ENCODE peak calls at places on chromosomes 6 and 20, in nine cellular contexts. A is CD4-positive, alpha-beta memory T cell; M is esophagus squamous epithelium; C is trophoblast cell; Y is CD4-positive, CD25-positive, alpha-beta regulatory T cell; K is DND-41; P is Peyer's patch; R is CD8-positive, alpha-beta T cell; L is fibroblast of lung. V is an unnamed sample.
A peak's percentile ranks its signal among the peaks of the same experiment; 100 is the strongest.

GRCh38 chr6:68239034-68239433 is 396.0 kb upstream of the ADGRB3 start:
- DNase-seq in C (no peak), A (no peak), P (no peak), K (no peak), Y (no peak), M (no peak), R (no peak), L (no peak), V (no peak)

GRCh38 chr6:40809627-40810026 is 222.5 kb upstream of the LRFN2 start:
- DNase-seq in K (no peak), C (no peak), M (no peak), A (no peak), L (peak; percentile 10), Y (no peak), P (no peak), R (no peak), V (no peak)

GRCh38 chr20:5557123-5557522 is 193.1 kb upstream of the SHLD1 start:
- DNase-seq in P (peak; percentile 78), K (peak; percentile 61), M (no peak), L (peak; percentile 17), A (peak; percentile 44), Y (peak; percentile 49), C (peak; percentile 50), R (peak; percentile 61), V (peak; percentile 56)

GRCh38 chr20:45867811-45868176 is 10.4 kb downstream of the ZSWIM3 start:
- DNase-seq in L (peak; percentile 88), K (no peak), C (no peak), R (no peak), Y (no peak), P (no peak), A (no peak), M (no peak), V (no peak)

GRCh38 chr20:9228774-9229450 is 160.0 kb downstream of the PLCB4 start:
- DNase-seq in A (no peak), C (no peak), Y (no peak), R (no peak), M (no peak), L (no peak), K (no peak), P (no peak), V (no peak)

GRCh38 chr6:153031335-153031955 is 28.9 kb upstream of the MTRF1L start:
- DNase-seq in A (no peak), C (no peak), P (no peak), L (peak; percentile 30), R (no peak), M (no peak), K (no peak), Y (no peak), V (no peak)

GRCh38 chr6:100353276-100354015 is 111.3 kb downstream of the SIM1 start:
- DNase-seq in R (no peak), C (no peak), A (no peak), L (peak; percentile 82), K (no peak), Y (no peak), P (no peak), M (no peak), V (no peak)

GRCh38 chr20:10505320-10506226 is 70.5 kb downstream of the SLX4IP start:
- DNase-seq in A (no peak), R (no peak), Y (no peak), L (no peak), C (no peak), M (no peak), K (no peak), P (no peak), V (peak; percentile 89)

GRCh38 chr6:44246663-44247337 is at the start of gene HSP90AB1:
- DNase-seq in A (peak; percentile 99), K (peak; percentile 95), M (peak; percentile 92), P (peak; percentile 99), Y (peak; percentile 98), C (peak; percentile 98), R (peak; percentile 94), L (peak; percentile 100), V (peak; percentile 99)

GRCh38 chr6:44245912-44246662 is 814 bp upstream of the HSP90AB1 start:
- DNase-seq in P (peak; percentile 95), R (peak; percentile 89), L (peak; percentile 86), M (no peak), K (peak; percentile 83), A (peak; percentile 84), Y (peak; percentile 82), C (peak; percentile 90), V (peak; percentile 77)

GRCh38 chr6:44243345-44243744 is 3.6 kb upstream of the HSP90AB1 start:
- DNase-seq in L (no peak), R (no peak), K (no peak), C (no peak), M (no peak), A (no peak), P (no peak), Y (no peak), V (no peak)

GRCh38 chr6:44247338-44248302 is 719 bp downstream of the HSP90AB1 start:
- DNase-seq in C (peak; percentile 48), P (peak; percentile 91), M (no peak), Y (peak; percentile 86), L (peak; percentile 56), R (peak; percentile 92), K (peak; percentile 77), A (peak; percentile 94), V (peak; percentile 67)

DNA sequence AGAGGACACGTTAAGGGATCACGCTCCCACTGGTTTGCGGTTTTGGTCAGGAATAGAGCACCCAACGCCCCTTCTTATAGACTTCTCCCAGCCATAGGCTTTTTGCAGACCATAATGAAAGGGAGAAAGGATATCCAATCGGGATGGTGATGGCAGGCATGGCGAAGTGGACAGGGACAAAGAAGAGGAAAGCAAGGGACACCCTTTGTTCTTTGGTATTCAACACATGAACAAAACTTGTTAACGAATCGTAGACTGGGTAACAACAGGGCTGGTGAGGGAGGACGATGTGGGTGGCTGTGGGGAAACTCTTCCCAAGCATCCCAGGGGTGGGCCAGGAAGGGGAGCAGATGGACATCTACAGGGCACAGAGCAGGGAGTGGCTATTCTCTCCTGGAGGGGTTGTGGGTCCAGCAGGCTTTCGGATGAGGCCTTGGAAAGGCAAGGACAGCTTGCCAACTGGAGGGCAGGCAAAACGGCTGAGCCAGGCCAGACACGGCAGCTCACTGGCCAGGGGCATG is 1.4 kb upstream of the HSP90AB1 start:
- DNase-seq in P (no peak), Y (no peak), L (no peak), R (no peak), C (no peak), A (no peak), K (no peak), M (no peak), V (no peak)
- H3K4me3 ChIP-seq in P (peak overlapping the region; percentile 93), Y (no peak overlapping the region), L (peak overlapping the region; percentile 85), R (peak overlapping the region; percentile 96), C (peak overlapping the region; percentile 60), A (peak overlapping the region; percentile 96), K (peak overlapping the region; percentile 84), M (peak overlapping the region; percentile 94), V (peak overlapping the region; percentile 59)

GRCh38 chr6:150256618-150257272 is 112.1 kb upstream of the IYD start:
- DNase-seq in R (no peak), P (no peak), A (no peak), M (no peak), Y (no peak), L (peak; percentile 88), C (peak; percentile 78), K (no peak), V (peak; percentile 36)

GRCh38 chr6:150255840-150256239 is 113.0 kb upstream of the IYD start:
- DNase-seq in L (no peak), M (no peak), C (peak; percentile 8), A (no peak), P (no peak), K (no peak), R (no peak), Y (no peak), V (no peak)

GRCh38 chr6:150260931-150261330 is 107.9 kb upstream of the IYD start:
- DNase-seq in P (no peak), M (no peak), Y (no peak), R (no peak), C (no peak), A (no peak), K (no peak), L (no peak), V (no peak)

GRCh38 chr6:150261997-150262396 is 106.8 kb upstream of the IYD start:
- DNase-seq in M (no peak), P (no peak), K (no peak), A (no peak), L (no peak), R (no peak), Y (no peak), C (no peak), V (no peak)

GRCh38 chr6:150258381-150258780 is 110.4 kb upstream of the IYD start:
- DNase-seq in A (no peak), K (no peak), M (no peak), C (no peak), L (no peak), P (no peak), R (no peak), Y (no peak), V (no peak)
- H3K27ac ChIP-seq in A (no peak overlapping the region), K (no peak overlapping the region), M (no peak overlapping the region), C (no peak overlapping the region), L (no peak overlapping the region), P (no peak overlapping the region), R (no peak overlapping the region), Y (no peak overlapping the region), V (no peak overlapping the region)

DNA sequence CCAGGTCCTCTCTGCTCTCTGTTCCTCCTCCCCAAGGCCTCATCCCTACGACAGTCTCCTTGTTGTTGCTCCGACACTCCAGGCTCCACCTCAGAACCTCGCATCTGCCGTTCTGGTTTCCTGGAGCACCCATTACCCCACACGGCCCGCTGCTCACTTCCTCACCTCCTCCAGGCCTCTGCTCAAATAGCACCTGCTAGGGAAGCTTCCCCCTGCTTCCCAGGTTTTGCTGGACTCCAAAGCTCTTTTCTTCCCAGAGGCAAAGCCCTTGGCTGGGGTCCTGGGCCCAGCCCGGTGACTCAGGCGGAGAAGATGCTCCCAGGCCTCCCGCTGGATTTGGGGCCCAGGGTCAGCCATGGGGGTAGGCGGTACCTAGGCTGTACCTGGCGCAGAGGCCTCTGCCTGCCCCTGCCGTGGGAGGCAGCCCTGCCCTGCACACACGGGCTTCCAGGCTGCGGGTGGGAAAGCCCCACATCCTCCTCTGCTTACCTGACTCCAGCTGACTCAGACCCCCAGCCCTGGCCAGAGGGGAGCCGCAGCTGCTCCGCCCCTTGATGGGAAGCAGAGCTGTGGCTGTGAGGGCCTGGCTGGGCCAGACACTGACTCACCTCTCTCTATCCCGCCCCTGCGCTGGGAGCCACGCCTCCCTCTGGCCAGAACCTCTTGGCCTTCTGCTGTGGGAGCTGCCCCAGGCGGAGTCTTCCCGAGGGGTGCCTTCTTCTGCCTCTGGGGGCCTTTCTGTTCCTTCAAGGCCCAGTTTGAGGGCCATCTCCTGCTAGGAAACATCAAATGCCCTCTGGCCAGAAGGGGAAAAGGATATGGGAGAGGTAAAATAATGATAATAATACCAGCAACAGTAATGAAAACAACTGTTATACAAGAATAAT is 130.5 kb downstream of the CEBPB start:
- DNase-seq in Y (no peak), P (peak; percentile 91), K (no peak), A (no peak), M (peak; percentile 30), L (peak; percentile 98), R (no peak), C (peak; percentile 98), V (no peak)
- H3K4me3 ChIP-seq in Y (no peak overlapping the region), P (no peak overlapping the region), K (no peak overlapping the region), A (no peak overlapping the region), M (peak overlapping the region; percentile 27), L (no peak overlapping the region), R (no peak overlapping the region), C (no peak overlapping the region), V (no peak overlapping the region)

DNA sequence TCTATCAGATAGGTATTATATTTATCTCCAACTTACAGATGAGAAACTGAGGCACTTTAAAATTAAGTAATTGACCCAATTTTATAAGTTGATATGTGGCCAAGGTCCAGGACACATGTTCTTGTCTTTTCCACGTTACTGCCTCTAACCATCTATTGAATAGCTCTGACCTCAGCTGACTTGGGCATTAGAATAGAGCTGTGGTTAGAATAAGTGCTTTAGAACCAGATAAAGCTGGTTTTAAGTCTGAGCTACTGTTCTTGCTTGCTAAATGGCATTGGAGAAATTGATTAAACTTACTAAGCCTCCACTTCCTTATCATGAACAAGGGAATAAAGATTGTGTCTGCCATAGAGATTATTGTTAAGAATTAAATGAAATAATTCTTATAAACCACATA is 147.8 kb upstream of the DTNBP1 start:
- DNase-seq in K (no peak), C (no peak), P (no peak), A (no peak), Y (no peak), M (no peak), L (no peak), R (no peak), V (no peak)
- H3K27ac ChIP-seq in K (no peak overlapping the region), C (no peak overlapping the region), P (no peak overlapping the region), A (no peak overlapping the region), Y (no peak overlapping the region), M (no peak overlapping the region), L (no peak overlapping the region), R (no peak overlapping the region), V (no peak overlapping the region)